ENCODE peak calls at places on chromosomes 3 and 15, in four cellular contexts. F is uterus, Q is ovary, O is A549. R is an unnamed sample.

GRCh38 chr15:66595937-66596545 is 30.2 kb upstream of the LCTL start:
- DNase-seq in F (no peak), Q (no peak), O (no peak), R (no peak)

GRCh38 chr3:52820741-52821140 is 9.7 kb downstream of the ITIH4 start:
- DNase-seq in F (no peak), Q (no peak), O (peak; percentile 40), R (no peak)

GRCh38 chr3:150227839-150228238 is 180.3 kb upstream of the TSC22D2 start:
- DNase-seq in F (no peak), Q (no peak), O (peak; percentile 38), R (peak; percentile 79)

GRCh38 chr3:13077431-13078157 is 4.4 kb upstream of the IQSEC1 start:
- DNase-seq in F (peak; percentile 39), Q (no peak), O (no peak), R (peak; percentile 44)

GRCh38 chr15:49468440-49468839 is 45.4 kb downstream of the FGF7 start:
- DNase-seq in F (no peak), Q (no peak), O (no peak), R (peak; percentile 31)

GRCh38 chr3:46985588-46985987 is 6.1 kb downstream of the NBEAL2 start:
- DNase-seq in F (no peak), Q (no peak), O (no peak), R (no peak)

GRCh38 chr3:123576119-123576518 is 8.7 kb downstream of the HACD2 start:
- DNase-seq in F (no peak), Q (no peak), O (no peak), R (no peak)

GRCh38 chr15:92936138-92936537 is 36.0 kb downstream of the CHD2 start:
- DNase-seq in F (no peak), Q (no peak), O (no peak), R (no peak)

GRCh38 chr3:172195393-172195754 is 156.0 kb downstream of the FNDC3B start:
- DNase-seq in F (no peak), Q (no peak), O (no peak), R (no peak)

GRCh38 chr15:74315626-74316025 is 51.8 kb downstream of the CYP11A1 start:
- DNase-seq in F (no peak), Q (no peak), O (no peak), R (no peak)

GRCh38 chr3:142636664-142637063 is 40.5 kb downstream of the PLS1 start:
- DNase-seq in F (no peak), Q (no peak), O (no peak), R (no peak)

GRCh38 chr3:159829056-159829995 is 159.3 kb upstream of the IL12A start:
- DNase-seq in F (no peak), Q (no peak), O (no peak), R (peak; percentile 72)

GRCh38 chr15:38072507-38073277 is 138.3 kb downstream of the TMCO5A start:
- DNase-seq in F (peak; percentile 61), Q (peak; percentile 67), O (peak; percentile 39), R (peak; percentile 49)

GRCh38 chr3:152718810-152719209 is 116.1 kb upstream of the P2RY1 start:
- DNase-seq in F (no peak), Q (no peak), O (no peak), R (no peak)

GRCh38 chr3:178238179-178238578 is 298.1 kb upstream of the KCNMB2 start:
- DNase-seq in F (no peak), Q (no peak), O (no peak), R (no peak)

GRCh38 chr3:149174901-149175300 is 45.5 kb downstream of the HPS3 start:
- DNase-seq in F (no peak), Q (no peak), O (no peak), R (no peak)

GRCh38 chr3:75220932-75221331 is 443.2 kb upstream of the FRG2C start:
- DNase-seq in F (no peak), Q (no peak), O (no peak), R (no peak)

GRCh38 chr3:61771976-61772375 is 210.6 kb downstream of the PTPRG start:
- DNase-seq in F (no peak), Q (no peak), O (no peak), R (no peak)

GRCh38 chr3:37329465-37329864 is 155.1 kb upstream of the LRRFIP2 start:
- DNase-seq in F (no peak), Q (no peak), O (no peak), R (no peak)

GRCh38 chr15:65870889-65871533 is 1.7 kb downstream of the RAB11A start:
- DNase-seq in F (no peak), Q (no peak), O (peak; percentile 79), R (no peak)

GRCh38 chr15:93478922-93479321 is 389.9 kb upstream of the RGMA start:
- DNase-seq in F (no peak), Q (no peak), O (no peak), R (no peak)

GRCh38 chr3:34196914-34197313 is 398.5 kb downstream of the PDCD6IP start:
- DNase-seq in F (no peak), Q (no peak), O (no peak), R (no peak)

GRCh38 chr15:100727291-100727851 is 125.0 kb downstream of the ASB7 start:
- DNase-seq in F (peak; percentile 58), Q (no peak), O (no peak), R (peak; percentile 13)

GRCh38 chr3:71251156-71251775 is 332.3 kb downstream of the FOXP1 start:
- DNase-seq in F (no peak), Q (no peak), O (no peak), R (no peak)

GRCh38 chr3:151268267-151269235 is 9.8 kb downstream of the P2RY14 start:
- DNase-seq in F (no peak), Q (no peak), O (no peak), R (no peak)

GRCh38 chr15:99537344-99537743 is 28.4 kb upstream of the MEF2A start:
- DNase-seq in F (no peak), Q (no peak), O (no peak), R (no peak)

GRCh38 chr15:41493205-41493901 is at the start of gene ITPKA:
- DNase-seq in F (peak; percentile 65), Q (peak; percentile 64), O (peak; percentile 47), R (peak; percentile 51)
- TF ChIP-seq POLR2A in F (no peak), Q (no peak), O (no peak), R (no peak)

GRCh38 chr3:81170298-81170697 is 591.1 kb downstream of the GBE1 start:
- DNase-seq in F (no peak), Q (no peak), O (no peak), R (no peak)

DNA sequence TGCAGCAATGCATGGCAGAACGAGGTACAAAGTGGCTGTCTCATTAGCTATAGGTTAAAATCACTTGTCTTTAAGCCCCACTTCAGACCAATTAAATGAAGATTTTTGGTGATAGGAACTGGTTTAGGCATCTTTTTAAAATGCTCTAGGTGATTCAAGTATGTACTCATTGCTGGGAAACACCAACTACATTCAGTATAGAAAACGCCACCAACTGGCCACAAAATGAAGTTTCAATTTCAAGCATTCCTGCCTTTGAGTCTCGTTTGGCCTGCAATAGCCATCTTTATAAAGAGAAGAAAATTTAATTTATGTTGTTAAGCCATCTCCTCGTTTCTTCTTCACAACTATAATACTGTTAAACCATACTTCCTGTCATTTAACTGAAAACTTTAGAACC is 587.9 kb downstream of the GBE1 start:
- DNase-seq in F (no peak), Q (no peak), O (no peak), R (no peak)
- TF ChIP-seq CTCF in F (no peak), Q (no peak), O (no peak), R (no peak)

GRCh38 chr15:35774653-35775052 is 228.7 kb upstream of the DPH6 start:
- DNase-seq in F (no peak), Q (no peak), O (no peak), R (no peak)
- H3K4me3 ChIP-seq in F (no peak overlapping the region), Q (no peak overlapping the region), O (no peak overlapping the region), R (no peak overlapping the region)

DNA sequence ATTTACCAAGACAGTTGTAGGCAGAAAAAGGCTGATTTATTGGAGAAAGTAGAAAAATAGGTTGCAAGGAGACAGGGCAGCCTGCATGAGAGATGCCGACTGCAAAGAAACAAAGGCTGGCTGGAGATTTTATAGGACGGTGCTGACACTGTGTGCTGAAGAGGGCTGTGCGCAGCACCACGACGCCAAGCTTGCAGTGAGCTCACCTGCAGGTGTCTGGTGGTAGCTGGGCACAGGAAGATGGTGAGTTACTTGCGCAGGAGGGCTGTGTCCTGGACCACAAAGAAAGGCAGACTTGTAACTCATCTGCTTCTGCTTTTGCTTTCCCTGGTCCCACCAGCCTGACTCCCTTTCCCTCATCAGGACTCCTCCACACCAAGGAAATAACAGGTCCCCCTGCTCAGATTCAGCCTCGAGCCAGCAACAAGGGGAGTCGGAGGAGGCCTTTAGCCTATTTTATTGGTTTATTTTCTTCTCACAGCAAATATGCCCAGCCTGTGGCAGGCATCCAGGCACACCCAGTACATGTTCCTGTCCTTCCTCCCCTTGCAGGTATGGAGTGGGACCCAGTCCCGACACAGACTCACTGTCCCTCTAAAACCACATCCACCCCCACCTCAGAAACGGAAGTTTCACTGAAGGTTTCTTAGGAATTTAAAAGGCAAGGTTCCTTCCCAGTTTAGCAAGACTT is 35.7 kb upstream of the FLNB start:
- DNase-seq in F (no peak), Q (no peak), O (no peak), R (no peak)
- TF ChIP-seq POLR2A in F (no peak), Q (no peak), O (no peak), R (no peak)

GRCh38 chr15:88699861-88700260 is 61.0 kb downstream of the ISG20 start:
- DNase-seq in F (no peak), Q (no peak), O (no peak), R (no peak)
- TF ChIP-seq CTCF in F (no peak), Q (no peak), O (no peak), R (no peak)

DNA sequence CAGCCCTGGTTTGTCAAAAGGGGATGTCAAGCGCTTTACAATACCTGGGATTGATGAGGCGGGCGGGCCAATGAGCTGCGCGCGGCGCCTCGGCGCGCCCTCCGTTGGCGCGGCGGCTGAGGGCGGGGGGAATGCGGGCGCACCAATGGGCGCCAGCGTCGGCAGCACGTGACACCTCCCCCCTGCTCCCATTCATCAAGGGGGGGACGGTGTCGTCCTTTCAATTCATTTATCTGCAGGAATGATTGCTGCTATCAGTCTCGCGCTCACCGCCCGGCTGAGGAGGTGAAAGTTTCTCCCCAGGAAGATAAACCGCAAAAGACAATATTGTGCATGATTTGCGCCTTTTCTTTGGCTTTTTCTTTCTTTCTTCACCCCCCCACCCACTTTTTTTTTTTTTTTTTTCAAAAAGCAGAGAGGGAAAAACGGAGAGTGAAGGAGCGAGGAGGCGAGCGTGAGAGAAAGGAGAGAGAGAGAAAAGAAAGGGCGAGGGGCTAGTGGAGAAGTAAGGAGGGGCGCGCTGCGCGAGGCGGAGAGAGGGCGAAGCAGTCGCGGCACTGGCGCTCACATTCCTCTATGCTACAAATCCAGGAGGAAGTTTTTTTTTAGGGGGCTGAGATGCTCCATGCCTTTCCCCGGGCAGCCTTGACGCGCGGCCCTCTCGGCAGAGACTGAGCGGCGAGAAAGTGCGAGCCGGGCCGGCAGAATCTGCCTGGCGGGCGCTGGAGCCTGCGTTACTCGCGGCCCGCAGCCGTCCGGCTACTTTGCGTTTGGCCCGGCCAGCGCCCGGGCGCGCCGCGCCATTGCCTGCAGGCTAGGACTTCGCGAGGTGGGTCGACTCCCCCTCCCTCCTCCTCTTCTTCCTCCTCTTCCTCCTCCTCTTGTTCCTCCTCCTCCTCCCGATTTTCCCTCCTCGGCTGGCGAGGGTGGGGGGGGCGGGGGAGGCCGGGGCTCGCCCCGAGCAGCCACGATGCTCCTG is at the start of gene ZIC1:
- DNase-seq in F (no peak), Q (no peak), O (no peak), R (peak; percentile 93)
- H3K4me3 ChIP-seq in F (no peak within 1 kb of the TSS), Q (peak within 1 kb of the TSS; percentile 10), O (no peak within 1 kb of the TSS), R (peak within 1 kb of the TSS; percentile 32)

GRCh38 chr3:101573449-101574387 is at the start of gene PCNP:
- DNase-seq in F (peak; percentile 99), Q (peak; percentile 98), O (peak; percentile 88), R (peak; percentile 98)

GRCh38 chr3:101577276-101577675 is 3.3 kb downstream of the PCNP start:
- DNase-seq in F (no peak), Q (no peak), O (no peak), R (no peak)

GRCh38 chr3:101571028-101571895 is 2.7 kb upstream of the PCNP start:
- DNase-seq in F (no peak), Q (no peak), O (no peak), R (no peak)

GRCh38 chr3:101574388-101575156 is 592 bp downstream of the PCNP start:
- DNase-seq in F (peak; percentile 40), Q (peak; percentile 65), O (peak; percentile 28), R (peak; percentile 89)
- TF ChIP-seq POLR2A in F (no peak), Q (no peak), O (peak; percentile 22), R (no peak)